ENCODE peak calls at places on chromosomes 12 and 14, in eight cellular contexts. Z is non-pigmented ciliary epithelial cell; O is GM23248; N is activated T-helper 1 cell treated with Interleukin-2 at 50 U/mL for 16 hours; M is CD8-positive, alpha-beta T cell; D is naive B cell; G is NCI-H2081; A is aorta. U is an unnamed sample.

GRCh38 chr12:93441111-93441616 is 583 bp downstream of the UBE2N start:
- DNase-seq in Z (no peak), O (peak), N (peak), M (peak), D (peak), G (peak), A (peak), U (no peak)

GRCh38 chr14:77203611-77204456 is 22.2 kb downstream of the TMEM63C start:
- DNase-seq in Z (no peak), O (no peak), N (no peak), M (no peak), D (no peak), G (peak), A (no peak), U (peak)

GRCh38 chr14:95862243-95862642 is 14.4 kb upstream of the TUNAR start:
- DNase-seq in Z (no peak), O (peak), N (no peak), M (no peak), D (no peak), G (no peak), A (no peak), U (no peak)

GRCh38 chr12:46667547-46667946 is 158.2 kb downstream of the SLC38A4 start:
- DNase-seq in Z (no peak), O (peak), N (no peak), M (no peak), D (no peak), G (no peak), A (no peak), U (no peak)

GRCh38 chr12:57085999-57086950 is 2.6 kb upstream of the NAB2 start:
- DNase-seq in Z (no peak), O (peak), N (no peak), M (no peak), D (peak), G (peak), A (peak), U (no peak)

GRCh38 chr12:88951177-88951576 is 370.9 kb upstream of the KITLG start:
- DNase-seq in Z (no peak), O (no peak), N (no peak), M (no peak), D (no peak), G (no peak), A (no peak), U (no peak)

GRCh38 chr12:10697872-10698271 is 24.0 kb upstream of the STYK1 start:
- DNase-seq in Z (no peak), O (no peak), N (no peak), M (no peak), D (no peak), G (no peak), A (no peak), U (no peak)

GRCh38 chr12:24482044-24482443 is 466.9 kb downstream of the BCAT1 start:
- DNase-seq in Z (no peak), O (no peak), N (no peak), M (no peak), D (no peak), G (no peak), A (no peak), U (no peak)

GRCh38 chr14:54902521-54903420 is at the start of gene GCH1:
- DNase-seq in Z (no peak), O (peak), N (peak), M (peak), D (peak), G (peak), A (peak), U (peak)

GRCh38 chr14:96958057-96958456 is 160.9 kb downstream of the VRK1 start:
- DNase-seq in Z (no peak), O (no peak), N (no peak), M (no peak), D (no peak), G (no peak), A (no peak), U (no peak)

GRCh38 chr14:78985668-78986073 is 815.5 kb downstream of the NRXN3 start:
- DNase-seq in Z (no peak), O (peak), N (no peak), M (no peak), D (no peak), G (peak), A (no peak), U (no peak)

GRCh38 chr12:60072911-60073310 is 477.1 kb downstream of the SLC16A7 start:
- DNase-seq in Z (no peak), O (peak), N (no peak), M (no peak), D (no peak), G (no peak), A (no peak), U (no peak)

GRCh38 chr14:100239200-100239839 is 376 bp downstream of the YY1 start:
- DNase-seq in Z (no peak), O (peak), N (peak), M (no peak), D (no peak), G (no peak), A (peak), U (no peak)

GRCh38 chr12:57836442-57837375 is 9.8 kb downstream of the CTDSP2 start:
- DNase-seq in Z (no peak), O (peak), N (no peak), M (no peak), D (peak), G (peak), A (peak), U (no peak)

GRCh38 chr12:92539966-92540791 is 162.6 kb upstream of the PLEKHG7 start:
- DNase-seq in Z (no peak), O (no peak), N (no peak), M (no peak), D (peak), G (no peak), A (no peak), U (no peak)

GRCh38 chr12:98154850-98155249 is 360.5 kb upstream of the TMPO start:
- DNase-seq in Z (peak), O (no peak), N (no peak), M (no peak), D (no peak), G (peak), A (no peak), U (peak)

GRCh38 chr14:23478109-23478698 is 8.7 kb downstream of the NGDN start:
- DNase-seq in Z (peak), O (peak), N (peak), M (peak), D (peak), G (peak), A (no peak), U (no peak)

GRCh38 chr12:111298583-111299436 is 70.1 kb downstream of the PHETA1 start:
- DNase-seq in Z (no peak), O (peak), N (no peak), M (no peak), D (peak), G (peak), A (no peak), U (no peak)

GRCh38 chr12:15590180-15590826 is 198.9 kb downstream of the EPS8 start:
- DNase-seq in Z (peak), O (peak), N (no peak), M (peak), D (peak), G (peak), A (no peak), U (peak)

GRCh38 chr12:108525681-108526080 is 10.6 kb downstream of the FICD start:
- DNase-seq in Z (peak), O (peak), N (no peak), M (no peak), D (no peak), G (no peak), A (no peak), U (no peak)

GRCh38 chr14:33480589-33481184 is 470.2 kb downstream of the EGLN3 start:
- DNase-seq in Z (no peak), O (peak), N (no peak), M (no peak), D (no peak), G (no peak), A (no peak), U (no peak)

GRCh38 chr14:57709909-57710308 is 156.0 kb downstream of the SLC35F4 start:
- DNase-seq in Z (no peak), O (no peak), N (no peak), M (no peak), D (no peak), G (no peak), A (no peak), U (no peak)

GRCh38 chr12:45986646-45987338 is 3.6 kb downstream of the SCAF11 start:
- DNase-seq in Z (no peak), O (peak), N (no peak), M (no peak), D (peak), G (no peak), A (no peak), U (no peak)

GRCh38 chr14:39318574-39318973 is 84.9 kb downstream of the MIA2 start:
- DNase-seq in Z (no peak), O (no peak), N (no peak), M (no peak), D (no peak), G (no peak), A (no peak), U (no peak)

GRCh38 chr14:103770902-103771301 is 55.3 kb downstream of the ZFYVE21 start:
- DNase-seq in Z (no peak), O (no peak), N (no peak), M (no peak), D (no peak), G (no peak), A (no peak), U (no peak)

GRCh38 chr12:58529897-58530296 is 390.4 kb downstream of the LRIG3 start:
- DNase-seq in Z (peak), O (peak), N (no peak), M (no peak), D (no peak), G (no peak), A (no peak), U (no peak)

GRCh38 chr12:67996347-67996746 is 7.1 kb downstream of the IFNG-AS1 start:
- DNase-seq in Z (no peak), O (peak), N (no peak), M (no peak), D (no peak), G (no peak), A (no peak), U (no peak)

GRCh38 chr14:34997762-34998161 is 15.0 kb downstream of the SRP54 start:
- DNase-seq in Z (no peak), O (no peak), N (no peak), M (no peak), D (no peak), G (peak), A (no peak), U (peak)

GRCh38 chr12:98399532-98399931 is 115.9 kb upstream of the TMPO start:
- DNase-seq in Z (peak), O (peak), N (peak), M (peak), D (no peak), G (peak), A (no peak), U (no peak)

GRCh38 chr12:3230758-3231375 is 153.7 kb downstream of the TSPAN9 start:
- DNase-seq in Z (no peak), O (no peak), N (no peak), M (no peak), D (no peak), G (no peak), A (no peak), U (no peak)

GRCh38 chr14:53993920-53994607 is 37.4 kb upstream of the BMP4 start:
- DNase-seq in Z (no peak), O (no peak), N (no peak), M (no peak), D (no peak), G (no peak), A (no peak), U (no peak)

GRCh38 chr14:51211149-51211548 is 28.9 kb upstream of the TMX1 start:
- DNase-seq in Z (no peak), O (peak), N (no peak), M (no peak), D (no peak), G (peak), A (no peak), U (no peak)

GRCh38 chr12:123696641-123697040 is 15.5 kb upstream of the ATP6V0A2 start:
- DNase-seq in Z (no peak), O (no peak), N (no peak), M (no peak), D (no peak), G (peak), A (no peak), U (peak)

GRCh38 chr14:61540931-61541330 is 154.4 kb upstream of the HIF1A start:
- DNase-seq in Z (no peak), O (no peak), N (no peak), M (no peak), D (no peak), G (no peak), A (no peak), U (no peak)

GRCh38 chr12:5379737-5380496 is 52.0 kb upstream of the NTF3 start:
- DNase-seq in Z (no peak), O (no peak), N (no peak), M (no peak), D (no peak), G (no peak), A (no peak), U (no peak)

GRCh38 chr14:81434230-81434629 is 34.1 kb upstream of the STON2 start:
- DNase-seq in Z (no peak), O (no peak), N (no peak), M (no peak), D (no peak), G (no peak), A (no peak), U (no peak)

GRCh38 chr14:45970589-45970988 is 681.0 kb downstream of the RPL10L start:
- DNase-seq in Z (no peak), O (no peak), N (no peak), M (no peak), D (no peak), G (peak), A (no peak), U (no peak)

GRCh38 chr12:104488383-104488782 is 31.6 kb downstream of the CHST11 start:
- DNase-seq in Z (no peak), O (no peak), N (no peak), M (no peak), D (no peak), G (no peak), A (no peak), U (no peak)

GRCh38 chr14:59428581-59429012 is 36.6 kb downstream of the GPR135 start:
- DNase-seq in Z (peak), O (peak), N (no peak), M (no peak), D (no peak), G (no peak), A (no peak), U (no peak)

U was measured in NCI-H1417 treated with DMSO at 0.1 percent for 48 hours.